ENCODE peak calls at places on chromosomes 4 and X, in five cellular contexts. H is fibroblast of villous mesenchyme, K is Peyer's patch, V is colonic mucosa, T is cardiac muscle cell. D is an unnamed sample.

GRCh38 chrX:36443007-36443406 is 523.5 kb downstream of the CFAP47 start:
- DNase-seq in H (no peak), K (no peak), V (no peak), T (no peak), D (no peak)

GRCh38 chr4:112552668-112553067 is 36.7 kb upstream of the NEUROG2 start:
- DNase-seq in H (peak), K (no peak), V (no peak), T (peak), D (no peak)

GRCh38 chr4:42655921-42656735 is 777 bp downstream of the ATP8A1 start:
- DNase-seq in H (no peak), K (peak), V (peak), T (no peak), D (peak)

GRCh38 chr4:108166038-108166437 is 2.7 kb downstream of the LEF1 start:
- DNase-seq in H (no peak), K (no peak), V (no peak), T (no peak), D (peak)

GRCh38 chrX:115940888-115941332 is 229.6 kb upstream of the AGTR2 start:
- DNase-seq in H (peak), K (peak), V (peak), T (peak), D (peak)

GRCh38 chrX:109629310-109629709 is 4.3 kb upstream of the KCNE5 start:
- DNase-seq in H (no peak), K (no peak), V (no peak), T (peak), D (no peak)

GRCh38 chrX:41480508-41481260 is 33.5 kb downstream of the NYX start:
- DNase-seq in H (no peak), K (no peak), V (no peak), T (no peak), D (no peak)

GRCh38 chr4:16764622-16765021 is 133.8 kb downstream of the LDB2 start:
- DNase-seq in H (peak), K (no peak), V (no peak), T (peak), D (no peak)

GRCh38 chr4:154707877-154708276 is 35.9 kb upstream of the LRAT start:
- DNase-seq in H (no peak), K (no peak), V (no peak), T (no peak), D (no peak)

GRCh38 chr4:183289688-183290087 is 30.4 kb downstream of the CLDN22 start:
- DNase-seq in H (no peak), K (no peak), V (no peak), T (no peak), D (no peak)

GRCh38 chrX:20063716-20064351 is 52.9 kb downstream of the MAP7D2 start:
- DNase-seq in H (no peak), K (no peak), V (no peak), T (peak), D (no peak)

GRCh38 chr4:166896254-166896653 is 338.0 kb downstream of the SPOCK3 start:
- DNase-seq in H (no peak), K (no peak), V (no peak), T (no peak), D (no peak)

GRCh38 chr4:39255266-39255665 is 72.9 kb downstream of the WDR19 start:
- DNase-seq in H (peak), K (no peak), V (no peak), T (peak), D (no peak)

GRCh38 chr4:54093609-54094240 is 6.2 kb upstream of the GSX2 start:
- DNase-seq in H (no peak), K (no peak), V (no peak), T (no peak), D (no peak)

GRCh38 chr4:152780267-152780811 is 585 bp downstream of the ARFIP1 start:
- DNase-seq in H (peak), K (no peak), V (peak), T (peak), D (no peak)

GRCh38 chr4:153341575-153342090 is 2.9 kb upstream of the MND1 start:
- DNase-seq in H (peak), K (no peak), V (no peak), T (peak), D (no peak)

GRCh38 chrX:134512566-134512965 is 52.6 kb downstream of the HPRT1 start:
- DNase-seq in H (peak), K (no peak), V (no peak), T (peak), D (no peak)

GRCh38 chrX:22594771-22595170 is 322.1 kb downstream of the CBLL2 start:
- DNase-seq in H (no peak), K (no peak), V (no peak), T (no peak), D (no peak)

GRCh38 chr4:44629280-44629866 is 22.1 kb downstream of the YIPF7 start:
- DNase-seq in H (peak), K (peak), V (peak), T (peak), D (peak)

GRCh38 chr4:171644430-171645057 is 168.7 kb upstream of the GALNTL6 start:
- DNase-seq in H (no peak), K (no peak), V (no peak), T (no peak), D (no peak)

GRCh38 chr4:153154010-153154975 is 50.0 kb upstream of the TRIM2 start:
- DNase-seq in H (peak), K (no peak), V (peak), T (peak), D (no peak)

GRCh38 chr4:26074672-26075071 is 160.7 kb downstream of the SMIM20 start:
- DNase-seq in H (no peak), K (no peak), V (no peak), T (no peak), D (peak)

GRCh38 chr4:105126311-105127153 is 20.1 kb upstream of the TET2 start:
- DNase-seq in H (peak), K (no peak), V (no peak), T (peak), D (no peak)

GRCh38 chr4:110636677-110637407 is 14.0 kb upstream of the PITX2 start:
- DNase-seq in H (peak), K (no peak), V (no peak), T (peak), D (no peak)

GRCh38 chr4:129903861-129904260 is 807.9 kb downstream of the C4orf33 start:
- DNase-seq in H (no peak), K (no peak), V (no peak), T (no peak), D (no peak)

GRCh38 chrX:39874202-39874816 is 223.4 kb downstream of the BCOR start:
- DNase-seq in H (no peak), K (no peak), V (no peak), T (no peak), D (no peak)

GRCh38 chrX:70208479-70208878 is 26.0 kb upstream of the AWAT1 start:
- DNase-seq in H (no peak), K (no peak), V (no peak), T (peak), D (no peak)

DNA sequence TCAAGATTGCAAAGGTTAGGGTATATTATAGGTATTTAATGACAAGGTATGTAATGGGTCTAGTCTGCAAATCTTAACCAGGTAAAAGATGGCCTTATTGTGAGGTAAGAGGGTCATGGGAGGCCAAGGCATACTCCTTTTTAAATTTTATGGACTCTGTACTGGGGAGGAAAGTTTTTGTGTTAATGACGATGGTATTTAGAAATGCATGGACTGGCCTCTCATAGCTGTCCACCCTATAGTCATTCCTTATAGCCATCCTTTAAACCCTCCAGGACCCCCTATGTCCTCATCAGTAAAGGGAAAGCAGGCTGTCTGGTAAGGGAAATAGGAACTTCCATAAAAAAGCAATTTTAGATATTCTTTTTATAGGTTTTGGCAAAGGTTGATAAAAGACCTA is 1.5 kb downstream of the AIMP1 start:
- DNase-seq in H (no peak), K (no peak), V (no peak), T (no peak), D (no peak)
- H3K4me3 ChIP-seq in H (no peak), K (no peak), V (peak), T (no peak), D (peak)

DNA sequence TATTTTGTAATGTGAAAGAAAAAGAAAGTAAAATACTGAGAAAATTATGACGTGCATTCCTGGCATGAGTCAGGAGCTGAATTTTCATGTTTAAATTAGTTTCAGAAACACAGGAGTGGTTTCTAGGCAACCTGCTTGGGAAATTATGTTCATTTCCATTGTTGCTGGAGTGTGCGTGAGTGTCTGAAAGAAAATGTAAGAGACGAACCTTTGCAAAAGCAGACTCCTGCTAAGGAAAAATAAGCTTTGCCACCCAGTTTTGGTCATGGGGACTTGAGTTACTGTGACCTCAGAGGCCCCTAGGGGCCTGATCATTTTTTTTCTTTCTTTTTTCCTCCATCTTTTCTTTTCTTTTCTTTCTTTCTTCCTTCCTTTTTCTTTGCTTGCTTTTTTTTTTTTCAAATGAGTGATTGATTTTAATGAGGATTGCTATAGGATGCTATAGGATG is 18.8 kb upstream of the CHRNA9 start:
- DNase-seq in H (peak), K (no peak), V (no peak), T (peak), D (peak)
- H3K4me3 ChIP-seq in H (peak), K (no peak), V (no peak), T (no peak), D (peak)

GRCh38 chrX:114583646-114584433 is at the start of gene HTR2C:
- DNase-seq in H (no peak), K (no peak), V (no peak), T (no peak), D (no peak)
- H3K4me3 ChIP-seq in H (no peak), K (peak), V (no peak), T (peak), D (no peak)

GRCh38 chrX:45435481-45435880 is 234.8 kb upstream of the DIPK2B start:
- DNase-seq in H (no peak), K (no peak), V (no peak), T (no peak), D (no peak)

GRCh38 chrX:45428816-45429215 is 228.1 kb upstream of the DIPK2B start:
- DNase-seq in H (peak), K (no peak), V (no peak), T (peak), D (no peak)

DNA sequence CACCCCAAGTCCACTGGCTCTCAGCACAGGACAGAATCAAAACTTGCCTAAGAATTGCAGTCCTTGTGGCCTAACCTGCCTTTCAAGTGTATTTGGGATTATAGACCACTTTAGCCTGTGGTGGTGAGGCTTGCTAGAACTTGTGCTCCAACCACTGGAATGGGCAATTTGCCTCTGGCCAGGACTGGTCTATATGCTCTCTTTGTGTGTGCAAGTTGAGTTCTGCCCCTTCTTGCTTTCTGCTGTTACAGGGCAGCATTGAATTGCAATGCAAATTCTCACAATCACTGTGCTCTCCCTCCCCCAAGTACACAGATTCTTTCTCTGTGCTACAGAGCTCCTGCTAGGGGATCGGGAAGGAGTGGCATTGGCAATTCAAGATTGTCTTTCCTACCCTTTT is 233.6 kb upstream of the DIPK2B start:
- DNase-seq in H (no peak), K (no peak), V (no peak), T (no peak), D (no peak)
- H3K4me3 ChIP-seq in H (no peak), K (no peak), V (no peak), T (no peak), D (no peak)